ENCODE peak calls at places on chromosome 18, in seven cellular contexts. One of them, this sample, is unnamed.

GRCh38 chr18:26722582-26722931 is 142.9 kb downstream of the AQP4 start:
- DNase-seq in NCI-H345: no peak
- DNase-seq in PC-3: no peak
- DNase-seq in naive B cell: no peak
- DNase-seq in cardiac fibroblast: no peak
- DNase-seq in T-helper 17 cell: no peak
- DNase-seq in psoas muscle: no peak
- DNase-seq in this sample: no peak

GRCh38 chr18:11956371-11957308 is 24.7 kb upstream of the IMPA2 start:
- DNase-seq in naive B cell: no peak
- DNase-seq in psoas muscle: no peak
- DNase-seq in NCI-H345: no peak
- DNase-seq in cardiac fibroblast: no peak
- DNase-seq in PC-3: no peak
- DNase-seq in T-helper 17 cell: no peak
- DNase-seq in this sample: no peak

GRCh38 chr18:76452357-76452756 is 42.7 kb downstream of the ZNF516 start:
- DNase-seq in NCI-H345: no peak
- DNase-seq in cardiac fibroblast: peak; percentile 55
- DNase-seq in psoas muscle: no peak
- DNase-seq in PC-3: no peak
- DNase-seq in T-helper 17 cell: no peak
- DNase-seq in naive B cell: no peak
- DNase-seq in this sample: peak; percentile 8

GRCh38 chr18:70288851-70289328 is at the start of gene SOCS6:
- DNase-seq in T-helper 17 cell: peak; percentile 12
- DNase-seq in psoas muscle: peak; percentile 79
- DNase-seq in PC-3: peak; percentile 63
- DNase-seq in naive B cell: peak; percentile 23
- DNase-seq in NCI-H345: peak; percentile 42
- DNase-seq in cardiac fibroblast: peak; percentile 59
- DNase-seq in this sample: peak; percentile 72

GRCh38 chr18:55998071-55998522 is 410.1 kb upstream of the TCF4 start:
- DNase-seq in NCI-H345: no peak
- DNase-seq in T-helper 17 cell: no peak
- DNase-seq in naive B cell: no peak
- DNase-seq in psoas muscle: no peak
- DNase-seq in PC-3: no peak
- DNase-seq in cardiac fibroblast: peak; percentile 17
- DNase-seq in this sample: peak; percentile 26

GRCh38 chr18:58015045-58015444 is 29.0 kb upstream of the NEDD4L start:
- DNase-seq in PC-3: no peak
- DNase-seq in cardiac fibroblast: no peak
- DNase-seq in NCI-H345: no peak
- DNase-seq in naive B cell: peak; percentile 73
- DNase-seq in psoas muscle: no peak
- DNase-seq in T-helper 17 cell: no peak
- DNase-seq in this sample: no peak

GRCh38 chr18:8073167-8073566 is 506.1 kb downstream of the PTPRM start:
- DNase-seq in NCI-H345: no peak
- DNase-seq in cardiac fibroblast: no peak
- DNase-seq in T-helper 17 cell: no peak
- DNase-seq in PC-3: no peak
- DNase-seq in psoas muscle: no peak
- DNase-seq in naive B cell: no peak
- DNase-seq in this sample: no peak

GRCh38 chr18:58042826-58043362 is 1.1 kb upstream of the NEDD4L start:
- DNase-seq in psoas muscle: no peak
- DNase-seq in T-helper 17 cell: no peak
- DNase-seq in naive B cell: no peak
- DNase-seq in NCI-H345: no peak
- DNase-seq in cardiac fibroblast: no peak
- DNase-seq in PC-3: peak; percentile 36
- DNase-seq in this sample: no peak

GRCh38 chr18:708096-708495 is 4.3 kb downstream of the ENOSF1 start:
- DNase-seq in NCI-H345: no peak
- DNase-seq in T-helper 17 cell: no peak
- DNase-seq in psoas muscle: no peak
- DNase-seq in naive B cell: no peak
- DNase-seq in cardiac fibroblast: no peak
- DNase-seq in PC-3: no peak
- DNase-seq in this sample: no peak

GRCh38 chr18:12606592-12607315 is 51.2 kb downstream of the SPIRE1 start:
- DNase-seq in NCI-H345: no peak
- DNase-seq in psoas muscle: no peak
- DNase-seq in T-helper 17 cell: no peak
- DNase-seq in naive B cell: no peak
- DNase-seq in PC-3: peak; percentile 83
- DNase-seq in cardiac fibroblast: peak; percentile 79
- DNase-seq in this sample: no peak

GRCh38 chr18:8912348-8913057 is 190.0 kb upstream of the NDUFV2 start:
- DNase-seq in NCI-H345: peak; percentile 10
- DNase-seq in T-helper 17 cell: no peak
- DNase-seq in PC-3: no peak
- DNase-seq in naive B cell: peak; percentile 73
- DNase-seq in cardiac fibroblast: no peak
- DNase-seq in psoas muscle: no peak
- DNase-seq in this sample: no peak

GRCh38 chr18:44651453-44651852 is 29.2 kb upstream of the SETBP1 start:
- DNase-seq in NCI-H345: no peak
- DNase-seq in PC-3: peak; percentile 62
- DNase-seq in cardiac fibroblast: peak; percentile 89
- DNase-seq in psoas muscle: no peak
- DNase-seq in T-helper 17 cell: no peak
- DNase-seq in naive B cell: no peak
- DNase-seq in this sample: no peak

GRCh38 chr18:40413160-40413559 is 1541.9 kb upstream of the PIK3C3 start:
- DNase-seq in naive B cell: no peak
- DNase-seq in NCI-H345: peak; percentile 10
- DNase-seq in T-helper 17 cell: no peak
- DNase-seq in psoas muscle: no peak
- DNase-seq in PC-3: peak; percentile 48
- DNase-seq in cardiac fibroblast: peak; percentile 20
- DNase-seq in this sample: no peak

GRCh38 chr18:77544792-77545191 is 295.1 kb downstream of the GALR1 start:
- DNase-seq in cardiac fibroblast: no peak
- DNase-seq in psoas muscle: no peak
- DNase-seq in PC-3: no peak
- DNase-seq in T-helper 17 cell: no peak
- DNase-seq in naive B cell: no peak
- DNase-seq in NCI-H345: no peak
- DNase-seq in this sample: no peak

GRCh38 chr18:9914334-9914583 is 443 bp downstream of the VAPA start:
- DNase-seq in naive B cell: no peak
- DNase-seq in psoas muscle: no peak
- DNase-seq in NCI-H345: no peak
- DNase-seq in T-helper 17 cell: no peak
- DNase-seq in cardiac fibroblast: no peak
- DNase-seq in PC-3: no peak
- DNase-seq in this sample: no peak

GRCh38 chr18:74139888-74140287 is 7.7 kb downstream of the FBXO15 start:
- DNase-seq in psoas muscle: no peak
- DNase-seq in PC-3: peak; percentile 60
- DNase-seq in NCI-H345: no peak
- DNase-seq in T-helper 17 cell: no peak
- DNase-seq in cardiac fibroblast: peak; percentile 68
- DNase-seq in naive B cell: no peak
- DNase-seq in this sample: no peak

GRCh38 chr18:27967938-27968803 is 208.8 kb downstream of the CDH2 start:
- DNase-seq in naive B cell: no peak
- DNase-seq in cardiac fibroblast: peak; percentile 27
- DNase-seq in PC-3: peak; percentile 27
- DNase-seq in psoas muscle: no peak
- DNase-seq in NCI-H345: no peak
- DNase-seq in T-helper 17 cell: no peak
- DNase-seq in this sample: no peak

GRCh38 chr18:71371951-71372605 is 1083.2 kb downstream of the SOCS6 start:
- DNase-seq in T-helper 17 cell: no peak
- DNase-seq in psoas muscle: no peak
- DNase-seq in naive B cell: no peak
- DNase-seq in cardiac fibroblast: no peak
- DNase-seq in NCI-H345: no peak
- DNase-seq in PC-3: no peak
- DNase-seq in this sample: no peak

GRCh38 chr18:74683573-74683972 is 85.9 kb downstream of the ZNF407 start:
- DNase-seq in T-helper 17 cell: no peak
- DNase-seq in PC-3: no peak
- DNase-seq in cardiac fibroblast: peak; percentile 10
- DNase-seq in naive B cell: no peak
- DNase-seq in psoas muscle: no peak
- DNase-seq in NCI-H345: no peak
- DNase-seq in this sample: no peak

GRCh38 chr18:23226930-23227728 is 91.8 kb downstream of the CABLES1 start:
- DNase-seq in naive B cell: no peak
- DNase-seq in psoas muscle: peak; percentile 65
- DNase-seq in T-helper 17 cell: no peak
- DNase-seq in NCI-H345: no peak
- DNase-seq in PC-3: peak; percentile 45
- DNase-seq in cardiac fibroblast: peak; percentile 93
- DNase-seq in this sample: peak; percentile 57

GRCh38 chr18:47545613-47546012 is 294.2 kb upstream of the SKOR2 start:
- DNase-seq in psoas muscle: no peak
- DNase-seq in PC-3: no peak
- DNase-seq in cardiac fibroblast: no peak
- DNase-seq in NCI-H345: no peak
- DNase-seq in naive B cell: no peak
- DNase-seq in T-helper 17 cell: no peak
- DNase-seq in this sample: no peak

GRCh38 chr18:27735117-27735516 is 441.8 kb downstream of the CDH2 start:
- DNase-seq in cardiac fibroblast: no peak
- DNase-seq in NCI-H345: peak; percentile 31
- DNase-seq in naive B cell: no peak
- DNase-seq in PC-3: no peak
- DNase-seq in psoas muscle: no peak
- DNase-seq in T-helper 17 cell: no peak
- DNase-seq in this sample: no peak

GRCh38 chr18:3500016-3500415 is 50.0 kb downstream of the TGIF1 start:
- DNase-seq in psoas muscle: no peak
- DNase-seq in PC-3: no peak
- DNase-seq in NCI-H345: no peak
- DNase-seq in cardiac fibroblast: peak; percentile 44
- DNase-seq in naive B cell: no peak
- DNase-seq in T-helper 17 cell: no peak
- DNase-seq in this sample: no peak

GRCh38 chr18:34330308-34330707 is 105.6 kb upstream of the NOL4 start:
- DNase-seq in PC-3: peak; percentile 10
- DNase-seq in psoas muscle: no peak
- DNase-seq in naive B cell: no peak
- DNase-seq in NCI-H345: peak; percentile 47
- DNase-seq in T-helper 17 cell: no peak
- DNase-seq in cardiac fibroblast: no peak
- DNase-seq in this sample: no peak

GRCh38 chr18:63591725-63592124 is 4.6 kb downstream of the SERPINB13 start:
- DNase-seq in naive B cell: no peak
- DNase-seq in NCI-H345: no peak
- DNase-seq in PC-3: peak; percentile 31
- DNase-seq in psoas muscle: no peak
- DNase-seq in cardiac fibroblast: no peak
- DNase-seq in T-helper 17 cell: no peak
- DNase-seq in this sample: no peak

GRCh38 chr18:44826418-44827259 is 146.0 kb downstream of the SETBP1 start:
- DNase-seq in PC-3: peak; percentile 63
- DNase-seq in NCI-H345: peak; percentile 79
- DNase-seq in cardiac fibroblast: peak; percentile 93
- DNase-seq in psoas muscle: peak; percentile 63
- DNase-seq in naive B cell: no peak
- DNase-seq in T-helper 17 cell: no peak
- DNase-seq in this sample: peak; percentile 79

GRCh38 chr18:56431551-56431950 is 206.8 kb downstream of the TXNL1 start:
- DNase-seq in psoas muscle: no peak
- DNase-seq in naive B cell: no peak
- DNase-seq in PC-3: peak; percentile 96
- DNase-seq in cardiac fibroblast: peak; percentile 9
- DNase-seq in T-helper 17 cell: no peak
- DNase-seq in NCI-H345: no peak
- DNase-seq in this sample: no peak

GRCh38 chr18:61546598-61546997 is 213.4 kb downstream of the CDH20 start:
- DNase-seq in naive B cell: no peak
- DNase-seq in NCI-H345: no peak
- DNase-seq in psoas muscle: no peak
- DNase-seq in T-helper 17 cell: no peak
- DNase-seq in PC-3: peak; percentile 68
- DNase-seq in cardiac fibroblast: peak; percentile 86
- DNase-seq in this sample: no peak

GRCh38 chr18:36176177-36176584 is 11.1 kb upstream of the MOCOS start:
- DNase-seq in naive B cell: no peak
- DNase-seq in psoas muscle: no peak
- DNase-seq in NCI-H345: no peak
- DNase-seq in PC-3: no peak
- DNase-seq in cardiac fibroblast: no peak
- DNase-seq in T-helper 17 cell: no peak
- DNase-seq in this sample: no peak

GRCh38 chr18:34122724-34123334 is 101.9 kb downstream of the NOL4 start:
- DNase-seq in naive B cell: no peak
- DNase-seq in cardiac fibroblast: peak; percentile 74
- DNase-seq in psoas muscle: no peak
- DNase-seq in PC-3: peak; percentile 67
- DNase-seq in NCI-H345: peak; percentile 76
- DNase-seq in T-helper 17 cell: no peak
- DNase-seq in this sample: peak; percentile 8

GRCh38 chr18:77366725-77367641 is 117.3 kb downstream of the GALR1 start:
- DNase-seq in NCI-H345: peak; percentile 92
- DNase-seq in T-helper 17 cell: no peak
- DNase-seq in PC-3: peak; percentile 57
- DNase-seq in cardiac fibroblast: peak; percentile 9
- DNase-seq in psoas muscle: no peak
- DNase-seq in naive B cell: no peak
- DNase-seq in this sample: peak; percentile 55

This sample was measured in heart left ventricle.